ENCODE peak calls at places on chromosomes 5 and 9, in four cellular contexts. V is NCI-H2081, E is NCI-H460, O is WERI-Rb-1. B is an unnamed sample.

GRCh38 chr5:67672633-67673032 is 476.0 kb upstream of the CD180 start:
- DNase-seq in V (no peak), E (no peak), O (no peak), B (no peak)

GRCh38 chr5:178298283-178298807 is 65.7 kb upstream of the PHYKPL start:
- DNase-seq in O (no peak), V (no peak), E (no peak), B (no peak)

GRCh38 chr9:75148551-75148950 is 60.2 kb downstream of the OSTF1 start:
- DNase-seq in O (no peak), V (no peak), E (no peak), B (no peak)

GRCh38 chr5:154758501-154758900 is 3.3 kb downstream of the LARP1 start:
- DNase-seq in O (no peak), V (no peak), E (no peak), B (no peak)

GRCh38 chr5:103244398-103244797 is 14.2 kb upstream of the MACIR start:
- DNase-seq in O (no peak), V (no peak), E (no peak), B (no peak)

GRCh38 chr5:77204967-77205366 is 5.5 kb upstream of the PDE8B start:
- DNase-seq in V (no peak), E (no peak), O (no peak), B (no peak)

GRCh38 chr5:168827636-168828035 is 248.5 kb upstream of the PANK3 start:
- DNase-seq in V (no peak), O (no peak), E (no peak), B (no peak)

GRCh38 chr5:14082973-14083372 is 60.2 kb upstream of the TRIO start:
- DNase-seq in V (no peak), E (no peak), O (no peak), B (no peak)

GRCh38 chr5:3392306-3392939 is 203.2 kb upstream of the IRX1 start:
- DNase-seq in E (no peak), O (peak), V (no peak), B (no peak)

GRCh38 chr5:27652505-27652904 is 614.1 kb upstream of the CDH9 start:
- DNase-seq in V (no peak), E (no peak), O (peak), B (peak)

GRCh38 chr9:111928342-111928720 is 31.7 kb downstream of the UGCG start:
- DNase-seq in V (no peak), E (no peak), O (no peak), B (no peak)

GRCh38 chr5:109907751-109908150 is 218.0 kb downstream of the MAN2A1 start:
- DNase-seq in E (no peak), V (no peak), O (no peak), B (peak)

GRCh38 chr9:95284152-95284551 is 33.4 kb downstream of the FANCC start:
- DNase-seq in V (no peak), E (no peak), O (no peak), B (no peak)

GRCh38 chr5:2506603-2507002 is 244.9 kb downstream of the IRX2 start:
- DNase-seq in E (no peak), O (no peak), V (no peak), B (no peak)

B was measured in SK-MEL-5.